ENCODE peak calls at places on chromosomes 11 and 22, in seven cellular contexts. C, X, F, O, G, B and Y are unnamed samples. For H3K27me3, the result is how much of the 10 kb centered on the place peaks cover.

GRCh38 chr11:34975482-34975881 is 59.1 kb downstream of the PDHX start:
- DNase-seq in C (no peak), X (no peak), F (no peak), O (no peak), G (no peak), B (no peak), Y (no peak)

GRCh38 chr11:32809313-32809712 is 14.9 kb upstream of the CCDC73 start:
- DNase-seq in C (peak), X (peak), F (peak), O (peak), G (no peak), B (peak), Y (no peak)

GRCh38 chr11:114044042-114044871 is 15.3 kb upstream of the ZBTB16 start:
- DNase-seq in C (no peak), X (no peak), F (no peak), O (no peak), G (no peak), B (no peak), Y (no peak)

GRCh38 chr11:121557348-121557747 is 104.6 kb upstream of the SORL1-AS1 start:
- DNase-seq in C (no peak), X (no peak), F (no peak), O (no peak), G (no peak), B (no peak), Y (no peak)

GRCh38 chr22:20271114-20271994 is 3.2 kb upstream of the RTN4R start:
- DNase-seq in C (no peak), X (no peak), F (no peak), O (no peak), G (no peak), B (no peak), Y (no peak)

GRCh38 chr22:49789289-49790141 is 38.2 kb downstream of the BRD1 start:
- DNase-seq in C (no peak), X (no peak), F (peak), O (no peak), G (peak), B (peak), Y (peak)

GRCh38 chr11:116990061-116990473 is 108.2 kb downstream of the SIK3 start:
- DNase-seq in C (no peak), X (no peak), F (no peak), O (no peak), G (no peak), B (no peak), Y (no peak)

GRCh38 chr11:126596474-126596873 is 241.0 kb downstream of the ST3GAL4 start:
- DNase-seq in C (no peak), X (no peak), F (no peak), O (no peak), G (no peak), B (no peak), Y (no peak)

GRCh38 chr11:67464411-67465189 is 4.5 kb downstream of the TMEM134 start:
- DNase-seq in C (peak), X (peak), F (peak), O (no peak), G (peak), B (peak), Y (peak)

GRCh38 chr22:11628651-11629511 is 3899.1 kb upstream of the OR11H1 start:
- DNase-seq in C (no peak), X (no peak), F (no peak), O (no peak), G (no peak), B (no peak), Y (no peak)

GRCh38 chr11:93348931-93349330 is 18.4 kb downstream of the DEUP1 start:
- DNase-seq in C (no peak), X (no peak), F (no peak), O (no peak), G (no peak), B (no peak), Y (no peak)

GRCh38 chr11:33633251-33634003 is 67.2 kb downstream of the C11orf91 start:
- DNase-seq in C (no peak), X (no peak), F (no peak), O (peak), G (no peak), B (no peak), Y (no peak)

GRCh38 chr22:41775976-41776375 is 24.5 kb upstream of the CCDC134 start:
- DNase-seq in C (no peak), X (no peak), F (no peak), O (no peak), G (no peak), B (no peak), Y (no peak)

GRCh38 chr11:35289821-35290220 is 129.5 kb downstream of the SLC1A2 start:
- DNase-seq in C (no peak), X (no peak), F (no peak), O (no peak), G (no peak), B (no peak), Y (no peak)

GRCh38 chr11:30423886-30424285 is 101.0 kb downstream of the ARL14EP start:
- DNase-seq in C (no peak), X (no peak), F (no peak), O (no peak), G (no peak), B (no peak), Y (no peak)

GRCh38 chr11:12540913-12541587 is 133.2 kb upstream of the TEAD1 start:
- DNase-seq in C (no peak), X (no peak), F (no peak), O (no peak), G (no peak), B (peak), Y (no peak)

GRCh38 chr22:35039625-35040024 is 26.3 kb upstream of the ISX start:
- DNase-seq in C (no peak), X (no peak), F (no peak), O (no peak), G (no peak), B (no peak), Y (no peak)

GRCh38 chr22:22910272-22911240 is 22.9 kb downstream of the IGLL5 start:
- DNase-seq in C (no peak), X (no peak), F (no peak), O (no peak), G (no peak), B (no peak), Y (no peak)
- H3K27me3 ChIP-seq in C (under half), X (under half), F (under half), O (under half), G (under half), B (under half), Y (under half)

GRCh38 chr22:25453058-25453457 is 111.4 kb upstream of the GRK3 start:
- DNase-seq in C (no peak), X (no peak), F (no peak), O (no peak), G (no peak), B (no peak), Y (no peak)
- H3K4me3 ChIP-seq in C (no peak), X (no peak), F (no peak), O (no peak), G (no peak), B (no peak), Y (no peak)

GRCh38 chr11:66459138-66459778 is 7.4 kb upstream of the PELI3 start:
- DNase-seq in C (no peak), X (no peak), F (no peak), O (no peak), G (no peak), B (no peak), Y (no peak)
- H3K27ac ChIP-seq in C (no peak), X (no peak), F (no peak), O (no peak), G (no peak), B (no peak), Y (no peak)

GRCh38 chr22:17337639-17338038 is 31.6 kb upstream of the CECR2 start:
- DNase-seq in C (no peak), X (no peak), F (no peak), O (no peak), G (no peak), B (no peak), Y (no peak)

GRCh38 chr22:17334983-17335382 is 34.3 kb upstream of the CECR2 start:
- DNase-seq in C (no peak), X (no peak), F (no peak), O (no peak), G (no peak), B (no peak), Y (no peak)

GRCh38 chr22:17342361-17342760 is 26.9 kb upstream of the CECR2 start:
- DNase-seq in C (no peak), X (no peak), F (no peak), O (no peak), G (no peak), B (no peak), Y (no peak)

GRCh38 chr22:17336061-17336460 is 33.2 kb upstream of the CECR2 start:
- DNase-seq in C (no peak), X (no peak), F (no peak), O (no peak), G (no peak), B (no peak), Y (no peak)

DNA sequence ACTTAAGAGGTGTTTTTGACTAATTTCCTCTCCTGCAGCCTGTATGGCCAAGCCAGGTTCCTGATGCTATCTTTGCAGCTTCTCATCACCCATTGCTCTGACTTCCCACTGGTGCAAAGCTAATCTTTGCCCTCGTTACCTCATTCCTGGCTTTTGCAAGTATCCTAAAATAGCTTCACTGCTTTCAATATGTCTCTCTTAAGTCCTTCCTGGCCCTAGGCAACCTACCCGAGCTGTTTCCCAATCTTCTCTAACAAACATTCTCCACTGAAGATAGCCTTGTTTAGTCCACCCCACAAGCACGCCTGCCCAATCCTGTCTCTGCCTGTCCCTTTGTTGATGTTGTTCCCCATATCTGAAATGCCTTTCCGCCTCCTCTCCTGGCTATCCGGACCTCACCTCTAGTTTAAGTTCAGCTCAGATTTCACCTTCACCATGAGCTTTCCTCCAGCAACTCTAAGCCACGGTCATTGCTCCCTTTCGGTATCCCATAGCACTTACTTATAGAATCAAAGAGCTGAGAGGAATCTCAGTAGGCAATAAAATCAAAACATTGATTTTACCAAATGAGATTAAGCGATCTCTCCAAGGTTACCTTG is 30.1 kb upstream of the CECR2 start:
- DNase-seq in C (no peak), X (no peak), F (no peak), O (no peak), G (no peak), B (no peak), Y (no peak)
- H3K27me3 ChIP-seq in C (under half), X (under half), F (under half), O (under half), G (under half), B (under half), Y (under half)

GRCh38 chr11:86063536-86063935 is 5.3 kb downstream of the PICALM start:
- DNase-seq in C (no peak), X (no peak), F (no peak), O (no peak), G (no peak), B (no peak), Y (no peak)

GRCh38 chr11:86066606-86067229 is 2.2 kb downstream of the PICALM start:
- DNase-seq in C (no peak), X (no peak), F (no peak), O (no peak), G (no peak), B (no peak), Y (no peak)

GRCh38 chr11:86066033-86066432 is 2.9 kb downstream of the PICALM start:
- DNase-seq in C (no peak), X (no peak), F (no peak), O (no peak), G (no peak), B (no peak), Y (no peak)

GRCh38 chr11:86062719-86063118 is 6.2 kb downstream of the PICALM start:
- DNase-seq in C (no peak), X (no peak), F (peak), O (no peak), G (no peak), B (no peak), Y (peak)

DNA sequence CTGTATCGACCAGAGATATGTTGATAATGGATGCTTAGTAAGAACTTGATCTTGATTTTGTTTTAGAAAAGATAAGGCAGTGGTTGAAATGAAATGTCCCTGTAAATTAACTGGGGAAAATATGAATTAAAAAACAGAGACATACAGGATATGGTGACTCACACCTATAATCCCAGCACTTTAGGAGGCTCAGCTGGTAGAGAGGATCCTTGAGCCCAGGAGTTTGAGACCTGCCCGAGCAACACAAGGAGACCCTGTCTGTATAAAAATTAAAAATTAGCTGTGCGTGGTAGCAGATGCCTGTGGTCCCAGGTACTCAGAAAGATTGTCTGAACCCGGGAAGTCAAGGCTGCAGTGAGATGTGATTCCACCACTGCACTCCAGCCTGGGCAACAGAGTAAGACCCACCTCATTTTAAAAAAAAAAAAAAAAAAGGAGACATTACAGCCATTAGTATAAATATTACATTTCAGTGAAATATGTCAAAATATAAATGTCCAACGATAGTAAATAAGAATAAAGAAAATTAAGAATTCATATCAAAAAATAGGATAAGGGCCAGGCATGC is 4.6 kb downstream of the PICALM start:
- DNase-seq in C (no peak), X (no peak), F (no peak), O (no peak), G (no peak), B (no peak), Y (no peak)
- H3K4me3 ChIP-seq in C (no peak), X (no peak), F (peak), O (no peak), G (peak), B (no peak), Y (peak)

GRCh38 chr22:22820076-22820475 is 67.5 kb upstream of the IGLL5 start:
- DNase-seq in C (no peak), X (peak), F (no peak), O (no peak), G (no peak), B (no peak), Y (no peak)

GRCh38 chr22:22816766-22817410 is 70.7 kb upstream of the IGLL5 start:
- DNase-seq in C (no peak), X (no peak), F (no peak), O (no peak), G (no peak), B (no peak), Y (no peak)

GRCh38 chr22:22818861-22819855 is 68.5 kb upstream of the IGLL5 start:
- DNase-seq in C (no peak), X (peak), F (peak), O (no peak), G (no peak), B (no peak), Y (no peak)

GRCh38 chr22:22817468-22818201 is 70.0 kb upstream of the IGLL5 start:
- DNase-seq in C (no peak), X (no peak), F (no peak), O (no peak), G (no peak), B (no peak), Y (no peak)

GRCh38 chr22:22818202-22818538 is 69.4 kb upstream of the IGLL5 start:
- DNase-seq in C (no peak), X (no peak), F (no peak), O (no peak), G (no peak), B (no peak), Y (no peak)
- H3K27ac ChIP-seq in C (no peak), X (peak), F (peak), O (no peak), G (no peak), B (no peak), Y (peak)